ENCODE peak calls at places on chromosomes 1 and 21, in ten cellular contexts. D is Peyer's patch, Z is B cell, W is lung, F is activated B cell treated with CpG ODN at 0.5 μM for 24 hours, K is mesothelial cell of epicardium, S is GM06990, N is A549, A is astrocyte of the spinal cord, U is suprapubic skin. G is an unnamed sample.

GRCh38 chr1:4655674-4656532 is 1.5 kb downstream of the AJAP1 start:
- DNase-seq in D (no peak), Z (no peak), W (no peak), F (no peak), K (peak; percentile 70), S (no peak), N (peak; percentile 68), A (peak; percentile 25), U (no peak), G (no peak)

GRCh38 chr1:55428944-55429931 is 214.1 kb upstream of the USP24 start:
- DNase-seq in D (no peak), Z (no peak), W (peak; percentile 76), F (no peak), K (no peak), S (no peak), N (peak; percentile 100), A (peak; percentile 100), U (no peak), G (no peak)

GRCh38 chr1:16248603-16249534 is 11.9 kb upstream of the CPLANE2 start:
- DNase-seq in D (peak; percentile 27), Z (peak; percentile 33), W (peak; percentile 79), F (no peak), K (peak; percentile 64), S (no peak), N (no peak), A (peak; percentile 90), U (peak; percentile 88), G (peak; percentile 72)

GRCh38 chr1:152533327-152533938 is 19.2 kb downstream of the CRCT1 start:
- DNase-seq in D (no peak), Z (peak; percentile 11), W (no peak), F (no peak), K (no peak), S (no peak), N (peak; percentile 76), A (peak; percentile 1), U (no peak), G (peak; percentile 43)

GRCh38 chr1:160544647-160545046 is 21.6 kb upstream of the SLAMF6 start:
- DNase-seq in D (no peak), Z (peak; percentile 38), W (no peak), F (no peak), K (no peak), S (no peak), N (peak; percentile 28), A (no peak), U (no peak), G (peak; percentile 45)

GRCh38 chr1:116544588-116545358 is 26.1 kb downstream of the CD58 start:
- DNase-seq in D (no peak), Z (no peak), W (no peak), F (peak; percentile 46), K (no peak), S (peak; percentile 83), N (no peak), A (no peak), U (no peak), G (no peak)

GRCh38 chr1:217369996-217370551 is 260.8 kb downstream of the GPATCH2 start:
- DNase-seq in D (no peak), Z (no peak), W (no peak), F (no peak), K (no peak), S (no peak), N (no peak), A (no peak), U (no peak), G (no peak)

GRCh38 chr1:226610671-226611070 is 62.1 kb downstream of the STUM start:
- DNase-seq in D (no peak), Z (no peak), W (no peak), F (no peak), K (no peak), S (no peak), N (no peak), A (no peak), U (no peak), G (no peak)

GRCh38 chr1:156815307-156815826 is 1.3 kb downstream of the SH2D2A start:
- DNase-seq in D (no peak), Z (no peak), W (no peak), F (no peak), K (no peak), S (no peak), N (peak; percentile 34), A (peak; percentile 59), U (no peak), G (no peak)

GRCh38 chr1:54421101-54421504 is 14.9 kb upstream of the SSBP3 start:
- DNase-seq in D (no peak), Z (no peak), W (no peak), F (no peak), K (no peak), S (no peak), N (peak; percentile 19), A (no peak), U (no peak), G (no peak)

GRCh38 chr21:34132202-34132601 is 58.8 kb downstream of the MRPS6 start:
- DNase-seq in D (no peak), Z (no peak), W (no peak), F (no peak), K (no peak), S (no peak), N (no peak), A (no peak), U (no peak), G (no peak)

GRCh38 chr21:34135330-34135729 is 62.0 kb downstream of the MRPS6 start:
- DNase-seq in D (no peak), Z (no peak), W (no peak), F (no peak), K (no peak), S (no peak), N (no peak), A (no peak), U (no peak), G (no peak)

GRCh38 chr21:34132905-34133304 is 59.5 kb downstream of the MRPS6 start:
- DNase-seq in D (no peak), Z (no peak), W (no peak), F (no peak), K (no peak), S (no peak), N (no peak), A (no peak), U (no peak), G (no peak)

GRCh38 chr21:34133392-34133791 is 60.0 kb downstream of the MRPS6 start:
- DNase-seq in D (no peak), Z (no peak), W (no peak), F (no peak), K (no peak), S (no peak), N (no peak), A (no peak), U (no peak), G (no peak)

GRCh38 chr21:34133802-34134201 is 60.4 kb downstream of the MRPS6 start:
- DNase-seq in D (no peak), Z (no peak), W (no peak), F (no peak), K (no peak), S (no peak), N (no peak), A (no peak), U (no peak), G (no peak)
- TF ChIP-seq CTCF in D (no peak), Z (peak; percentile 26), W (no peak), F (no peak), K (peak; percentile 73), S (peak; percentile 13), N (no peak), A (peak; percentile 31), U (no peak), G (no peak)

GRCh38 chr1:72051538-72051937 is 230.8 kb downstream of the NEGR1 start:
- DNase-seq in D (no peak), Z (no peak), W (no peak), F (no peak), K (no peak), S (no peak), N (no peak), A (peak; percentile 27), U (no peak), G (no peak)
- TF ChIP-seq CTCF in D (no peak), Z (no peak), W (no peak), F (no peak), K (no peak), S (no peak), N (no peak), A (no peak), U (no peak), G (no peak)

DNA sequence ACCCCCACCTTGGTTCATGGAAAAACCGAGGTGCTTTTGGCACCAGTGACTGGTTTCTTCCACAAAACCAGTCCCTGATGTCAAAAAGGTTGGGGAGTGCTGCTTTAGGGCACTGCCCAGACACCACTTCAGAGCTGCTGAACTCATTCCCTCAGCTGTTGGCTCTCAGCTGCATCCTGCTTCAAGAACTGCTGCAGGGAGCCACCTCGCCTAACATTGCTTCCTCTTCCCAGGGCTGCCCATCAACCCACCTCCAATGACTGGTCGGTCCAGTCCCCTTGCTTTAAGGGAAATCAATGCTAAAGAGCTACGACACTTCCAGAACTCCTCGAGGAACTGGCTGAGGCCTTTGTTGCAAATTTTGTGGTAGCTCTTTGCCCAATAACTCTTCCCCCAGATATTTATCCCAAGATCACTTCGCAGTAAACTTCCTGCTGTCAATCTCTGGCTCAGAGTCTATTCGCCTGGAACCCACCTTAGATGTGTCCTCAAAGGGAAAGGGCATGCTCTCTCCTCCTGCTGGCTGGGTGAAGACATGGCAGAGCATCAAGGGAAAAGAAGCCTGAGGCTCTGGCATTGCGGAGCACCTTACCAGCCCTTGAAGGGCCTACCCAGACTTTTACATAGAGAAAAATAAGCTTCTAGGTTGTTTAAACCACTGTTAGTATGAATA is 29.0 kb downstream of the C1orf52 start:
- DNase-seq in D (no peak), Z (no peak), W (no peak), F (no peak), K (no peak), S (no peak), N (peak; percentile 17), A (no peak), U (no peak), G (no peak)
- TF ChIP-seq CTCF in D (peak; percentile 28), Z (peak; percentile 12), W (no peak), F (no peak), K (no peak), S (peak; percentile 47), N (no peak), A (peak; percentile 32), U (no peak), G (no peak)

DNA sequence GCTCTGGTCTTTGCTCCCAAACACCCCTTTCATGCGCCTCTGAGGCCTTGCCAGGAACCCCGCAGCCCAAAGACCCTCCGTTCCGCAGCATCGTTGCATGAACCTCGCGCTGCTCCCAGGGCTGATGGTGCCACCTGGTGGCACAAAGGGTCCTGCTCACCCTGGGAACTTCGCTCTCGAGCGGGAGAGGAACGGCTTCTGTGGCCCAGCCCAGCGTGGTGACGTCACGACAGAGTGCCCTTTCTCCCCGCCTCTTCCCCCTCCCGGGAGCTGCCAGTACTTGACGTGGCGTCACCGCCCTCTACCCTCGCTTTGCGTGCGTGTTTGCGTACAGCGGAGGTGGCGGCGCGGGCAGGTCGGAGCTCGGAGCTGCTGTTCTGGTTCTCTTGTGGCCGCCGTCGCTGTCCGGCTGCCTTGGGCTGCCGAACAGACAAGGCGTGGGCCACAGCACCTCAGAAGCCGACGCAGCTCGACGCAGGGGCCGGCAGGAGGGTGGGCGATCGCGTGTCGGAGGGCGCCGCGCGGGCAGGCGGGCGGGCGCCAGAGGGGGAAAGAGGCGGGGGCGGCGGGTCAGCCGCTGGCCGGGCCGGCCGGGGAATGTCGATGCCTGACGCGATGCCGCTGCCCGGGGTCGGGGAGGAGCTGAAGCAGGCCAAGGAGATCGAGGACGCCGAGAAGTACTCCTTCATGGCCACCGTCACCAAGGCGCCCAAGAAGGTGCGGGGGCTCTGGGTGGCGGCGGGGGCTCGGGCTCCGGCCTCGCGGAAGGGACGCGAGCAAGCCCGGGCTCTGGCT is at the start of gene AHCYL1:
- DNase-seq in D (peak; percentile 99), Z (peak; percentile 99), W (peak; percentile 100), F (peak; percentile 97), K (peak; percentile 99), S (peak; percentile 95), N (peak; percentile 97), A (peak; percentile 99), U (peak; percentile 100), G (peak; percentile 100)
- TF ChIP-seq CTCF in D (peak; percentile 99), Z (peak; percentile 93), W (peak; percentile 96), F (peak; percentile 56), K (peak; percentile 97), S (peak; percentile 92), N (peak; percentile 86), A (peak; percentile 96), U (peak; percentile 97), G (peak; percentile 96)